ENCODE peak calls at places on chromosome 4, in five cellular contexts. One of them, this sample, is unnamed. For H3K4me1 and H3K27me3, the result is how much of the 10 kb centered on the place peaks cover.

GRCh38 chr4:41339812-41340809 is 83.4 kb downstream of the UCHL1 start:
- DNase-seq in lung: no peak
- DNase-seq in psoas muscle: no peak
- DNase-seq in K562: no peak
- DNase-seq in stomach: no peak
- DNase-seq in this sample: no peak

GRCh38 chr4:127469575-127470289 is 163.0 kb upstream of the INTU start:
- DNase-seq in lung: no peak
- DNase-seq in psoas muscle: no peak
- DNase-seq in K562: no peak
- DNase-seq in stomach: no peak
- DNase-seq in this sample: no peak

GRCh38 chr4:68271851-68272756 is 26.6 kb upstream of the TMPRSS11B start:
- DNase-seq in lung: no peak
- DNase-seq in psoas muscle: no peak
- DNase-seq in K562: peak
- DNase-seq in stomach: no peak
- DNase-seq in this sample: no peak

GRCh38 chr4:7421356-7422097 is 13.2 kb downstream of the PSAPL1 start:
- DNase-seq in lung: no peak
- DNase-seq in psoas muscle: peak
- DNase-seq in K562: no peak
- DNase-seq in stomach: peak
- DNase-seq in this sample: no peak

GRCh38 chr4:4667643-4668081 is 125.8 kb upstream of the STX18 start:
- DNase-seq in lung: no peak
- DNase-seq in psoas muscle: no peak
- DNase-seq in K562: no peak
- DNase-seq in stomach: no peak
- DNase-seq in this sample: no peak

GRCh38 chr4:123651127-123651526 is 254.5 kb downstream of the SPRY1 start:
- DNase-seq in lung: no peak
- DNase-seq in psoas muscle: no peak
- DNase-seq in K562: no peak
- DNase-seq in stomach: no peak
- DNase-seq in this sample: no peak

GRCh38 chr4:1870578-1871443 is at the start of gene NSD2:
- DNase-seq in lung: peak
- DNase-seq in psoas muscle: peak
- DNase-seq in K562: peak
- DNase-seq in stomach: peak
- DNase-seq in this sample: peak

GRCh38 chr4:147246096-147246495 is 234.8 kb upstream of the EDNRA start:
- DNase-seq in lung: no peak
- DNase-seq in psoas muscle: no peak
- DNase-seq in K562: no peak
- DNase-seq in stomach: no peak
- DNase-seq in this sample: no peak

GRCh38 chr4:127162741-127163140 is 470.0 kb upstream of the INTU start:
- DNase-seq in lung: no peak
- DNase-seq in psoas muscle: no peak
- DNase-seq in K562: no peak
- DNase-seq in stomach: no peak
- DNase-seq in this sample: no peak

GRCh38 chr4:128347930-128348660 is 60.5 kb upstream of the PGRMC2 start:
- DNase-seq in lung: no peak
- DNase-seq in psoas muscle: no peak
- DNase-seq in K562: peak
- DNase-seq in stomach: no peak
- DNase-seq in this sample: no peak

GRCh38 chr4:6986781-6987565 is 56.2 kb upstream of the TADA2B start:
- DNase-seq in lung: peak
- DNase-seq in psoas muscle: peak
- DNase-seq in K562: peak
- DNase-seq in stomach: peak
- DNase-seq in this sample: peak

GRCh38 chr4:140635606-140636005 is 66.8 kb upstream of the UCP1 start:
- DNase-seq in lung: no peak
- DNase-seq in psoas muscle: peak
- DNase-seq in K562: no peak
- DNase-seq in stomach: peak
- DNase-seq in this sample: no peak

GRCh38 chr4:56976878-56977320 is 507 bp downstream of the NOA1 start:
- DNase-seq in lung: peak
- DNase-seq in psoas muscle: no peak
- DNase-seq in K562: peak
- DNase-seq in stomach: peak
- DNase-seq in this sample: peak

GRCh38 chr4:95625020-95625419 is 76.2 kb upstream of the UNC5C start:
- DNase-seq in lung: no peak
- DNase-seq in psoas muscle: no peak
- DNase-seq in K562: no peak
- DNase-seq in stomach: no peak
- DNase-seq in this sample: no peak

GRCh38 chr4:109571494-109571893 is 11.4 kb downstream of the MCUB start:
- DNase-seq in lung: no peak
- DNase-seq in psoas muscle: no peak
- DNase-seq in K562: no peak
- DNase-seq in stomach: no peak
- DNase-seq in this sample: no peak

GRCh38 chr4:139584784-139585183 is 28.8 kb upstream of the SETD7 start:
- DNase-seq in lung: no peak
- DNase-seq in psoas muscle: no peak
- DNase-seq in K562: no peak
- DNase-seq in stomach: no peak
- DNase-seq in this sample: no peak

GRCh38 chr4:57426779-57427395 is 316.7 kb upstream of the IGFBP7 start:
- DNase-seq in lung: peak
- DNase-seq in psoas muscle: no peak
- DNase-seq in K562: peak
- DNase-seq in stomach: peak
- DNase-seq in this sample: peak

GRCh38 chr4:33625762-33626161 is 2618.6 kb downstream of the ARAP2 start:
- DNase-seq in lung: no peak
- DNase-seq in psoas muscle: no peak
- DNase-seq in K562: no peak
- DNase-seq in stomach: no peak
- DNase-seq in this sample: no peak

GRCh38 chr4:105246712-105247111 is 100.0 kb downstream of the TET2 start:
- DNase-seq in lung: no peak
- DNase-seq in psoas muscle: no peak
- DNase-seq in K562: no peak
- DNase-seq in stomach: no peak
- DNase-seq in this sample: no peak

GRCh38 chr4:152437561-152437960 is 98.3 kb downstream of the FBXW7 start:
- DNase-seq in lung: no peak
- DNase-seq in psoas muscle: no peak
- DNase-seq in K562: no peak
- DNase-seq in stomach: no peak
- DNase-seq in this sample: no peak

GRCh38 chr4:88054909-88055308 is 47.5 kb downstream of the PKD2 start:
- DNase-seq in lung: no peak
- DNase-seq in psoas muscle: no peak
- DNase-seq in K562: peak
- DNase-seq in stomach: peak
- DNase-seq in this sample: peak

GRCh38 chr4:1611501-1611870 is 72.6 kb downstream of the FAM53A start:
- DNase-seq in lung: no peak
- DNase-seq in psoas muscle: peak
- DNase-seq in K562: no peak
- DNase-seq in stomach: no peak
- DNase-seq in this sample: peak

GRCh38 chr4:116478343-116478742 is 607.0 kb downstream of the TRAM1L1 start:
- DNase-seq in lung: no peak
- DNase-seq in psoas muscle: no peak
- DNase-seq in K562: no peak
- DNase-seq in stomach: no peak
- DNase-seq in this sample: peak

GRCh38 chr4:150009533-150009932 is 68.7 kb upstream of the DCLK2 start:
- DNase-seq in lung: no peak
- DNase-seq in psoas muscle: no peak
- DNase-seq in K562: no peak
- DNase-seq in stomach: no peak
- DNase-seq in this sample: no peak

GRCh38 chr4:83150563-83151330 is 36.2 kb upstream of the PLAC8 start:
- DNase-seq in lung: no peak
- DNase-seq in psoas muscle: no peak
- DNase-seq in K562: no peak
- DNase-seq in stomach: peak
- DNase-seq in this sample: no peak

GRCh38 chr4:52750819-52751348 is 341 bp downstream of the ERVMER34-1 start:
- DNase-seq in lung: no peak
- DNase-seq in psoas muscle: peak
- DNase-seq in K562: no peak
- DNase-seq in stomach: no peak
- DNase-seq in this sample: peak

GRCh38 chr4:184983660-184984356 is 34.5 kb upstream of the HELT start:
- DNase-seq in lung: peak
- DNase-seq in psoas muscle: peak
- DNase-seq in K562: peak
- DNase-seq in stomach: peak
- DNase-seq in this sample: peak

GRCh38 chr4:73621357-73621756 is 1.1 kb upstream of the RASSF6 start:
- DNase-seq in lung: no peak
- DNase-seq in psoas muscle: no peak
- DNase-seq in K562: no peak
- DNase-seq in stomach: no peak
- DNase-seq in this sample: no peak

GRCh38 chr4:128513664-128514484 is 226.3 kb upstream of the PGRMC2 start:
- DNase-seq in lung: no peak
- DNase-seq in psoas muscle: no peak
- DNase-seq in K562: no peak
- DNase-seq in stomach: no peak
- DNase-seq in this sample: no peak

GRCh38 chr4:151031831-151032605 is 16.9 kb upstream of the LRBA start:
- DNase-seq in lung: no peak
- DNase-seq in psoas muscle: no peak
- DNase-seq in K562: peak
- DNase-seq in stomach: no peak
- DNase-seq in this sample: no peak

GRCh38 chr4:1192091-1192492 is 19.7 kb upstream of the SPON2 start:
- DNase-seq in lung: peak
- DNase-seq in psoas muscle: peak
- DNase-seq in K562: peak
- DNase-seq in stomach: peak
- DNase-seq in this sample: peak

GRCh38 chr4:121873604-121874003 is 3.3 kb upstream of the BBS7 start:
- DNase-seq in lung: no peak
- DNase-seq in psoas muscle: no peak
- DNase-seq in K562: peak
- DNase-seq in stomach: no peak
- DNase-seq in this sample: no peak

GRCh38 chr4:145182212-145182611 is 1.8 kb upstream of the OTUD4 start:
- DNase-seq in lung: no peak
- DNase-seq in psoas muscle: no peak
- DNase-seq in K562: no peak
- DNase-seq in stomach: no peak
- DNase-seq in this sample: no peak

GRCh38 chr4:170610464-170610863 is 520.7 kb upstream of the AADAT start:
- DNase-seq in lung: no peak
- DNase-seq in psoas muscle: no peak
- DNase-seq in K562: no peak
- DNase-seq in stomach: no peak
- DNase-seq in this sample: no peak

GRCh38 chr4:1792832-1793495 is at the start of gene FGFR3:
- DNase-seq in lung: no peak
- DNase-seq in psoas muscle: no peak
- DNase-seq in K562: peak
- DNase-seq in stomach: peak
- DNase-seq in this sample: peak

DNA sequence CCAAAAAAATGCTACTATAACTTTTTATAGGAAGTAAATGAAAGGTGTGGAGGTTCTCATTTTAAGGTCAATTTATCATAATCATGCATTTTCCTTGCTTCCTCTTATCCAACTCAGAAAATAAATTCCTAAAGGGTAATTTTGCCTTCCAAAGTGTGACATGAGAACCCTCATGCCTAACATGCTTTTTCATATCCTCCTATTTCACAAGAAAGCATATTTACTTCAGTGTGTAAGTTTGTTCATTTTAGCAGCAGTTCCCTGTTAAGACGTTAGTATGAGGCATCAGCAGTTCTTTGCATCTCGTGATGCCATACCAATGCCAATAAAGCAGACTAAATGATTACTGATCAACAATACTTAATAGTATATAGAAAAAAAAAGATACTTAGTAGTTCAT is 18.4 kb downstream of the WDFY3 start:
- DNase-seq in lung: no peak
- DNase-seq in psoas muscle: no peak
- DNase-seq in K562: no peak
- DNase-seq in stomach: no peak
- DNase-seq in this sample: no peak
- H3K4me1 ChIP-seq in lung: under half
- H3K4me1 ChIP-seq in psoas muscle: under half
- H3K4me1 ChIP-seq in K562: under half
- H3K4me1 ChIP-seq in stomach: half or more
- H3K4me1 ChIP-seq in this sample: under half

GRCh38 chr4:107034091-107034698 is 1.9 kb downstream of the DKK2 start:
- DNase-seq in lung: peak
- DNase-seq in psoas muscle: peak
- DNase-seq in K562: peak
- DNase-seq in stomach: no peak
- DNase-seq in this sample: no peak
- TF ChIP-seq CTCF in lung: no peak
- TF ChIP-seq CTCF in psoas muscle: peak
- TF ChIP-seq CTCF in K562: peak
- TF ChIP-seq CTCF in stomach: no peak
- TF ChIP-seq CTCF in this sample: no peak

GRCh38 chr4:8862800-8863758 is 8.6 kb downstream of the HMX1 start:
- DNase-seq in lung: no peak
- DNase-seq in psoas muscle: no peak
- DNase-seq in K562: no peak
- DNase-seq in stomach: no peak
- DNase-seq in this sample: no peak
- H3K27me3 ChIP-seq in lung: half or more
- H3K27me3 ChIP-seq in psoas muscle: under half
- H3K27me3 ChIP-seq in K562: under half
- H3K27me3 ChIP-seq in stomach: half or more
- H3K27me3 ChIP-seq in this sample: under half

DNA sequence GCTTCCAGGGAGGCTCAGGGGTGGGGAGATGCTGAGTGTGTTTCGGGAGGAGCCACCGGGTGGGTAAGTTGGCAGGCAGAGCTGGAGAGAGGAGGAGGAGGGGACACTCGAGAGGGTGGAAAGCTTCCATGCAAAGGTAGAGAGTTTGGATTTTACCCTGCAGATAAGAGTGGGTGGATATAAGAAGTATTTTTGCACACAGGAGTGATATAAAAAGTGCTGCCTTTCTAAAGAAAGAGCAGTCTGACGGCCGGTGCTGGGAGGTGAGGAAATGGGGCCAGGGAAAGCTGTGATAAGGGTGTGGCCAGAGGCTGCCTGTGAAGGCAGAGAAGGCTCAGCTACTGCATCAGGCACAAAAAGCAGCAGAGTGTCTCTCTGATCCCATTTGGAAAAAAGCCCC is 28.7 kb upstream of the CRMP1 start:
- DNase-seq in lung: no peak
- DNase-seq in psoas muscle: no peak
- DNase-seq in K562: no peak
- DNase-seq in stomach: no peak
- DNase-seq in this sample: no peak
- H3K4me1 ChIP-seq in lung: under half
- H3K4me1 ChIP-seq in psoas muscle: under half
- H3K4me1 ChIP-seq in K562: under half
- H3K4me1 ChIP-seq in stomach: under half
- H3K4me1 ChIP-seq in this sample: under half

This sample was measured in right lobe of liver.